ENCODE peak calls at places on chromosomes 2 and 18, in four cellular contexts. V is heart right ventricle, N is NB4, M is lower leg skin. K is an unnamed sample.

GRCh38 chr2:232977438-232977971 is 35.6 kb downstream of the NGEF start:
- DNase-seq in V (no peak), N (no peak), M (no peak), K (no peak)

GRCh38 chr2:152465541-152465940 is 130.6 kb downstream of the FMNL2 start:
- DNase-seq in V (no peak), N (no peak), M (no peak), K (no peak)

GRCh38 chr2:156517419-156517818 is 81.2 kb downstream of the GPD2 start:
- DNase-seq in V (no peak), N (no peak), M (no peak), K (no peak)

GRCh38 chr2:149027602-149028250 is 10.8 kb upstream of the LYPD6B start:
- DNase-seq in V (no peak), N (no peak), M (no peak), K (no peak)

GRCh38 chr2:186256540-186256939 is 229.5 kb upstream of the ZC3H15 start:
- DNase-seq in V (no peak), N (peak; percentile 49), M (no peak), K (no peak)

GRCh38 chr2:197142074-197142473 is 168.5 kb downstream of the ANKRD44 start:
- DNase-seq in V (no peak), N (no peak), M (no peak), K (no peak)

GRCh38 chr2:95122197-95122551 is 566 bp upstream of the MRPS5 start:
- DNase-seq in V (no peak), N (no peak), M (no peak), K (no peak)

GRCh38 chr2:98569197-98569793 is 39.0 kb downstream of the COA5 start:
- DNase-seq in V (peak; percentile 56), N (peak; percentile 59), M (no peak), K (peak; percentile 32)

GRCh38 chr18:79684787-79685186 is 5.2 kb downstream of the CTDP1 start:
- DNase-seq in V (no peak), N (peak; percentile 30), M (no peak), K (no peak)

GRCh38 chr2:195763866-195764265 is 106.8 kb downstream of the SLC39A10 start:
- DNase-seq in V (no peak), N (no peak), M (no peak), K (no peak)

GRCh38 chr2:142112648-142113278 is 18.1 kb downstream of the LRP1B start:
- DNase-seq in V (no peak), N (peak; percentile 31), M (no peak), K (no peak)

GRCh38 chr2:200306969-200307811 is 697 bp downstream of the SPATS2L start:
- DNase-seq in V (peak; percentile 64), N (peak; percentile 61), M (no peak), K (peak; percentile 74)

GRCh38 chr2:25587361-25587760 is 86.0 kb downstream of the DTNB start:
- DNase-seq in V (no peak), N (peak; percentile 36), M (no peak), K (no peak)

GRCh38 chr2:109324859-109325258 is 195.9 kb downstream of the SH3RF3 start:
- DNase-seq in V (peak; percentile 55), N (peak; percentile 67), M (peak; percentile 81), K (no peak)

GRCh38 chr2:201854221-201854801 is 48.0 kb downstream of the CDK15 start:
- DNase-seq in V (no peak), N (no peak), M (no peak), K (no peak)

GRCh38 chr18:10086458-10086857 is 172.6 kb downstream of the VAPA start:
- DNase-seq in V (no peak), N (no peak), M (no peak), K (no peak)

GRCh38 chr2:14634885-14635871 is 2.7 kb downstream of the LRATD1 start:
- DNase-seq in V (peak; percentile 76), N (no peak), M (peak; percentile 56), K (peak; percentile 72)

GRCh38 chr18:75455249-75456183 is 28.0 kb upstream of the SMIM21 start:
- DNase-seq in V (peak; percentile 32), N (no peak), M (no peak), K (no peak)

GRCh38 chr2:111617299-111617803 is 266.6 kb downstream of the ANAPC1 start:
- DNase-seq in V (no peak), N (no peak), M (no peak), K (no peak)

GRCh38 chr2:74772071-74772470 is 61.9 kb upstream of the HK2 start:
- DNase-seq in V (no peak), N (no peak), M (no peak), K (no peak)

GRCh38 chr2:150911766-150912280 is 349.8 kb downstream of the RBM43 start:
- DNase-seq in V (peak; percentile 18), N (peak; percentile 92), M (peak; percentile 86), K (no peak)

GRCh38 chr2:201093573-201093972 is 21.8 kb downstream of the NDUFB3 start:
- DNase-seq in V (no peak), N (peak; percentile 58), M (no peak), K (no peak)

GRCh38 chr2:134398300-134398699 is 144.4 kb downstream of the MGAT5 start:
- DNase-seq in V (no peak), N (no peak), M (no peak), K (no peak)

GRCh38 chr18:46546111-46546640 is 110.8 kb downstream of the LOXHD1 start:
- DNase-seq in V (no peak), N (no peak), M (no peak), K (no peak)

GRCh38 chr2:45199973-45200372 is 190.7 kb upstream of the SIX2 start:
- DNase-seq in V (no peak), N (no peak), M (no peak), K (no peak)

GRCh38 chr2:239913632-239914417 is 111.3 kb downstream of the NDUFA10 start:
- DNase-seq in V (no peak), N (no peak), M (no peak), K (no peak)

GRCh38 chr2:69734040-69734611 is 7.8 kb upstream of the ANXA4 start:
- DNase-seq in V (no peak), N (peak; percentile 74), M (no peak), K (no peak)

GRCh38 chr2:129880971-129881370 is 98.5 kb upstream of the RAB6C start:
- DNase-seq in V (no peak), N (no peak), M (no peak), K (no peak)

GRCh38 chr2:202221873-202222272 is 16.5 kb downstream of the SUMO1 start:
- DNase-seq in V (no peak), N (no peak), M (no peak), K (no peak)

GRCh38 chr2:72893594-72894319 is 6.5 kb downstream of the SPR start:
- DNase-seq in V (peak; percentile 44), N (peak; percentile 75), M (no peak), K (peak; percentile 65)

GRCh38 chr2:216371756-216372702 is at the start of gene MARCHF4:
- DNase-seq in V (peak; percentile 78), N (peak; percentile 63), M (peak; percentile 42), K (peak; percentile 81)

GRCh38 chr2:135149251-135149650 is 97.2 kb downstream of the RAB3GAP1 start:
- DNase-seq in V (no peak), N (no peak), M (no peak), K (no peak)

GRCh38 chr18:8756571-8756970 is 51.2 kb downstream of the MTCL1 start:
- DNase-seq in V (no peak), N (no peak), M (no peak), K (no peak)

GRCh38 chr18:37537868-37538525 is 27.6 kb downstream of the CELF4 start:
- DNase-seq in V (peak; percentile 80), N (peak; percentile 53), M (peak; percentile 41), K (peak; percentile 73)

GRCh38 chr2:204315236-204315662 is 230.0 kb upstream of the PARD3B start:
- DNase-seq in V (no peak), N (no peak), M (no peak), K (no peak)

GRCh38 chr18:905307-905947 is 756 bp downstream of the ADCYAP1 start:
- DNase-seq in V (no peak), N (no peak), M (no peak), K (peak; percentile 22)

GRCh38 chr18:904135-905090 is at the start of gene ADCYAP1:
- DNase-seq in V (no peak), N (no peak), M (no peak), K (peak; percentile 65)

GRCh38 chr18:901769-902168 is 2.9 kb upstream of the ADCYAP1 start:
- DNase-seq in V (no peak), N (no peak), M (no peak), K (peak; percentile 46)

GRCh38 chr18:903703-904102 is 968 bp upstream of the ADCYAP1 start:
- DNase-seq in V (peak; percentile 51), N (peak; percentile 51), M (no peak), K (peak; percentile 27)

DNA sequence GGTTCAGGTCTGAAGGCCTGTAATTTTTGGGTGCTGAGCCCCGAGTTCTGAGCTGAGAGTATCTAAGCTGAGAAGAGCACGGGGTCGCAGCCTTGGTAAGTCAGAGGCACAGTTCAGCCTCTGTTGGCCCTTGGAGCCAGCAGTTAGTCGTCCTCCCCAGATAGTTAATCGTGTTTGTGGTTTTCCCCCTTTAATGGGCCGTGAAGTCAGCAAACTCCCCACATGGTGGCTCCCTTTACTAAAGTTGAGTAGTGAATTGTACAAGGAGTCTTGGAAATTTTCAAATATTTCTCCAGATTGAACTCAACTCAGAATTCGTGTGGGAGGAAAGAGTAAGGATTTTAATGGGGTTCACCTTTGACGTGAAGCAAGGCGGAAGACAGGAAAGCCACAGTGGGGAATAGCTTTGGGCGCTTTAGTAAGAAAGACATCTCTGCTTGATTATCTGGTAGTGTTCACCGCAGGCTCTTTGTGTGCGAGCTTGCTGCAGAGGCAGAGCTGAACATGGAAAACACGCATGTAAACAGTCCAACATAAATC is 2.4 kb upstream of the ADCYAP1 start:
- DNase-seq in V (no peak), N (peak; percentile 16), M (no peak), K (peak; percentile 32)
- TF ChIP-seq CTCF in V (peak; percentile 9), N (no peak), M (no peak), K (peak; percentile 51)

GRCh38 chr18:49494660-49495059 is 7.6 kb upstream of the C18orf32 start:
- DNase-seq in V (no peak), N (no peak), M (no peak), K (no peak)

GRCh38 chr18:49491857-49492693 is 5.0 kb upstream of the C18orf32 start:
- DNase-seq in V (peak; percentile 60), N (peak; percentile 98), M (peak; percentile 96), K (peak; percentile 77)

GRCh38 chr18:49490246-49490762 is 3.3 kb upstream of the C18orf32 start:
- DNase-seq in V (no peak), N (no peak), M (no peak), K (no peak)

GRCh38 chr18:49492694-49493033 is 5.6 kb upstream of the C18orf32 start:
- DNase-seq in V (no peak), N (no peak), M (no peak), K (no peak)

GRCh38 chr18:49491534-49491856 is 4.5 kb upstream of the C18orf32 start:
- DNase-seq in V (no peak), N (no peak), M (no peak), K (no peak)
- TF ChIP-seq CTCF in V (no peak), N (no peak), M (no peak), K (no peak)

GRCh38 chr2:47323009-47323821 is 79.7 kb upstream of the MSH2 start:
- DNase-seq in V (peak; percentile 69), N (peak; percentile 83), M (peak; percentile 67), K (peak; percentile 80)
- TF ChIP-seq CTCF in V (peak; percentile 98), N (peak; percentile 95), M (no peak), K (peak; percentile 99)

GRCh38 chr18:62799977-62800376 is 84.6 kb downstream of the PHLPP1 start:
- DNase-seq in V (no peak), N (no peak), M (no peak), K (no peak)
- TF ChIP-seq CTCF in V (no peak), N (no peak), M (no peak), K (no peak)